ENCODE peak calls at places on chromosomes 5 and 9, in ten cellular contexts. P is cardiac fibroblast; D is HTR-8/SVneo; G is T follicular helper cell; Q is stimulated activated CD4-positive, alpha-beta T cell treated with anti-CD3 and anti-CD28 coated beads, Interleukin-12 subunit alpha, Interleukin-12 subunit beta, amount 100 ng/mL, for 4 hours; L is sciatic nerve; S is hypothalamus; N is upper lobe of right lung; B is T-helper 1 cell; F is natural killer cell. R is an unnamed sample.

GRCh38 chr9:36169166-36169565 is at the start of gene CCIN:
- DNase-seq in G (no peak), F (no peak), L (no peak), Q (no peak), P (no peak), N (no peak), S (no peak), D (no peak), B (no peak), R (no peak)

GRCh38 chr5:138504799-138505198 is 38.2 kb downstream of the ETF1 start:
- DNase-seq in F (no peak), L (no peak), B (no peak), Q (no peak), N (no peak), G (no peak), D (no peak), S (no peak), P (no peak), R (no peak)

GRCh38 chr5:151451626-151452520 is 4.5 kb downstream of the SLC36A1 start:
- DNase-seq in F (no peak), S (no peak), P (peak), D (peak), L (no peak), B (no peak), G (no peak), N (no peak), Q (no peak), R (peak)

GRCh38 chr5:166594552-166594951 is 1696.9 kb upstream of the WWC1 start:
- DNase-seq in B (no peak), Q (no peak), L (no peak), P (no peak), G (no peak), S (no peak), F (no peak), D (no peak), N (no peak), R (no peak)

GRCh38 chr9:136138566-136138965 is 19.9 kb upstream of the TMEM250 start:
- DNase-seq in F (no peak), N (no peak), B (no peak), L (no peak), G (peak), Q (peak), D (no peak), P (peak), S (no peak), R (no peak)

GRCh38 chr9:123401879-123402513 is 46.0 kb downstream of the CRB2 start:
- DNase-seq in Q (no peak), N (no peak), F (no peak), S (no peak), P (peak), L (no peak), D (peak), G (no peak), B (no peak), R (no peak)

GRCh38 chr5:109326864-109327263 is 82.9 kb downstream of the PJA2 start:
- DNase-seq in D (no peak), G (no peak), Q (no peak), L (no peak), B (no peak), N (no peak), F (no peak), S (no peak), P (no peak), R (no peak)

GRCh38 chr5:92641031-92641962 is 939.7 kb downstream of the NR2F1-AS1 start:
- DNase-seq in D (peak), G (no peak), Q (no peak), S (no peak), L (no peak), F (no peak), N (no peak), B (no peak), P (peak), R (no peak)

GRCh38 chr5:167049043-167049663 is 1242.3 kb upstream of the WWC1 start:
- DNase-seq in Q (no peak), P (peak), G (no peak), L (no peak), B (no peak), S (no peak), N (no peak), F (no peak), D (peak), R (no peak)

GRCh38 chr5:15601853-15602252 is 101.9 kb downstream of the FBXL7 start:
- DNase-seq in D (no peak), P (no peak), Q (no peak), B (no peak), S (no peak), N (no peak), G (no peak), F (no peak), L (no peak), R (no peak)

GRCh38 chr5:40717281-40717680 is 37.6 kb downstream of the PTGER4 start:
- DNase-seq in Q (no peak), L (no peak), G (no peak), P (peak), F (no peak), N (no peak), B (no peak), S (no peak), D (no peak), R (no peak)

GRCh38 chr9:89593776-89594427 is 10.9 kb upstream of the GADD45G start:
- DNase-seq in Q (peak), G (peak), P (peak), D (peak), F (peak), N (peak), B (peak), S (no peak), L (no peak), R (peak)

GRCh38 chr5:178238711-178239592 is 6.3 kb upstream of the PHYKPL start:
- DNase-seq in F (peak), S (no peak), D (no peak), Q (no peak), L (no peak), G (no peak), B (no peak), P (no peak), N (no peak), R (no peak)